ENCODE peak calls at places on chromosomes 13 and 19, in eight cellular contexts. V is H9, A is K562, G is OCI-LY7, Q is GM23248, R is IMR-90, P is fibroblast of lung, J is HepG2. H is an unnamed sample.

GRCh38 chr19:12792048-12792852 is 964 bp downstream of the JUNB start:
- DNase-seq in V (peak; percentile 84), A (peak; percentile 61), G (peak; percentile 91), Q (peak; percentile 77), R (peak; percentile 55), P (no peak), J (peak; percentile 46), H (peak; percentile 55)

GRCh38 chr13:66617786-66618185 is 612.4 kb downstream of the PCDH9 start:
- DNase-seq in V (no peak), A (no peak), G (no peak), Q (no peak), R (no peak), P (no peak), J (no peak), H (no peak)

GRCh38 chr13:107210216-107211010 is 642.5 kb upstream of the ARGLU1 start:
- DNase-seq in V (no peak), A (no peak), G (no peak), Q (peak; percentile 73), R (peak; percentile 20), P (peak; percentile 23), J (no peak), H (peak; percentile 75)

GRCh38 chr19:7982651-7983099 is 22.8 kb downstream of the ELAVL1 start:
- DNase-seq in V (no peak), A (no peak), G (no peak), Q (no peak), R (no peak), P (no peak), J (no peak), H (no peak)

GRCh38 chr19:52453324-52454094 is at the start of gene ZNF578:
- DNase-seq in V (no peak), A (peak; percentile 64), G (no peak), Q (peak; percentile 89), R (peak; percentile 84), P (peak; percentile 90), J (no peak), H (peak; percentile 76)

GRCh38 chr13:19962894-19963293 is 4.4 kb downstream of the ZMYM2 start:
- DNase-seq in V (no peak), A (no peak), G (no peak), Q (no peak), R (no peak), P (no peak), J (no peak), H (no peak)

GRCh38 chr19:47582320-47582909 is 9.5 kb upstream of the ZNF541 start:
- DNase-seq in V (no peak), A (no peak), G (no peak), Q (no peak), R (peak; percentile 85), P (peak; percentile 88), J (no peak), H (peak; percentile 78)

GRCh38 chr13:107678075-107678689 is 537.2 kb downstream of the LIG4 start:
- DNase-seq in V (no peak), A (no peak), G (no peak), Q (peak; percentile 44), R (peak; percentile 53), P (peak; percentile 2), J (no peak), H (peak; percentile 6)

GRCh38 chr13:113927661-113928581 is 46.0 kb downstream of the C13orf46 start:
- DNase-seq in V (peak; percentile 22), A (no peak), G (no peak), Q (peak; percentile 98), R (peak; percentile 99), P (peak; percentile 90), J (no peak), H (peak; percentile 97)

GRCh38 chr13:33281951-33282595 is 3.5 kb downstream of the STARD13 start:
- DNase-seq in V (no peak), A (no peak), G (no peak), Q (peak; percentile 89), R (peak; percentile 92), P (peak; percentile 89), J (no peak), H (peak; percentile 78)

GRCh38 chr19:33359581-33359980 is 13.9 kb upstream of the CEBPG start:
- DNase-seq in V (no peak), A (no peak), G (no peak), Q (no peak), R (no peak), P (no peak), J (no peak), H (no peak)

GRCh38 chr13:24906268-24906667 is 142.3 kb downstream of the RNF17 start:
- DNase-seq in V (no peak), A (no peak), G (no peak), Q (no peak), R (no peak), P (no peak), J (no peak), H (no peak)

GRCh38 chr13:87087741-87088140 is 583.4 kb upstream of the SLITRK5 start:
- DNase-seq in V (no peak), A (no peak), G (no peak), Q (peak; percentile 17), R (peak; percentile 75), P (peak; percentile 25), J (no peak), H (peak; percentile 58)

GRCh38 chr19:54190942-54191670 is at the start of gene TSEN34:
- DNase-seq in V (peak; percentile 84), A (peak; percentile 81), G (peak; percentile 93), Q (peak; percentile 90), R (peak; percentile 75), P (no peak), J (peak; percentile 71), H (peak; percentile 91)

GRCh38 chr13:23427342-23428182 is 5.9 kb downstream of the SACS start:
- DNase-seq in V (no peak), A (no peak), G (no peak), Q (peak; percentile 91), R (peak; percentile 97), P (peak; percentile 99), J (peak; percentile 5), H (peak; percentile 64)

GRCh38 chr13:93248627-93249047 is 22.0 kb downstream of the GPC6 start:
- DNase-seq in V (peak; percentile 60), A (no peak), G (peak; percentile 2), Q (no peak), R (peak; percentile 35), P (peak; percentile 79), J (peak; percentile 92), H (peak; percentile 71)

GRCh38 chr13:52615817-52616216 is 26.4 kb upstream of the HNRNPA1L2 start:
- DNase-seq in V (no peak), A (no peak), G (peak; percentile 50), Q (no peak), R (no peak), P (no peak), J (peak; percentile 43), H (no peak)

GRCh38 chr13:42946927-42947326 is 45.1 kb downstream of the EPSTI1 start:
- DNase-seq in V (no peak), A (no peak), G (no peak), Q (peak; percentile 66), R (peak; percentile 25), P (peak; percentile 19), J (no peak), H (no peak)

GRCh38 chr19:35116085-35116801 is 620 bp downstream of the FXYD3 start:
- DNase-seq in V (no peak), A (no peak), G (no peak), Q (no peak), R (no peak), P (no peak), J (no peak), H (no peak)

GRCh38 chr13:46639033-46639981 is 86.3 kb downstream of the LRCH1 start:
- DNase-seq in V (no peak), A (no peak), G (no peak), Q (no peak), R (no peak), P (peak; percentile 56), J (peak; percentile 20), H (peak; percentile 72)

GRCh38 chr19:2567580-2567979 is 91.7 kb downstream of the GADD45B start:
- DNase-seq in V (no peak), A (no peak), G (no peak), Q (peak; percentile 45), R (no peak), P (no peak), J (no peak), H (no peak)

GRCh38 chr19:1768918-1769644 is 15.8 kb downstream of the ONECUT3 start:
- DNase-seq in V (no peak), A (no peak), G (no peak), Q (no peak), R (no peak), P (no peak), J (no peak), H (no peak)

GRCh38 chr13:26653310-26653709 is 95.8 kb downstream of the WASF3 start:
- DNase-seq in V (no peak), A (no peak), G (no peak), Q (peak; percentile 78), R (peak; percentile 74), P (peak; percentile 9), J (no peak), H (peak; percentile 57)

GRCh38 chr13:64347662-64348061 is 2882.5 kb downstream of the PCDH9 start:
- DNase-seq in V (no peak), A (no peak), G (no peak), Q (no peak), R (peak; percentile 19), P (peak; percentile 22), J (no peak), H (no peak)

GRCh38 chr13:67792151-67792665 is 562.1 kb upstream of the PCDH9 start:
- DNase-seq in V (no peak), A (no peak), G (no peak), Q (no peak), R (no peak), P (peak; percentile 2), J (no peak), H (no peak)

GRCh38 chr19:3722443-3723109 is 14.4 kb downstream of the TJP3 start:
- DNase-seq in V (peak; percentile 93), A (peak; percentile 44), G (no peak), Q (no peak), R (no peak), P (no peak), J (no peak), H (no peak)
- H3K4me2 ChIP-seq in V (peak overlapping the region; percentile 92), A (no peak overlapping the region), G (no peak overlapping the region), Q (no peak overlapping the region), R (no peak overlapping the region), P (no peak overlapping the region), J (no peak overlapping the region), H (no peak overlapping the region)

GRCh38 chr13:49996166-49996915 is 501 bp upstream of the TRIM13 start:
- DNase-seq in V (peak; percentile 91), A (peak; percentile 87), G (peak; percentile 89), Q (peak; percentile 98), R (peak; percentile 90), P (peak; percentile 93), J (peak; percentile 56), H (peak; percentile 94)
- H3K4me2 ChIP-seq in V (peak overlapping the region; percentile 88), A (peak overlapping the region; percentile 75), G (peak overlapping the region; percentile 79), Q (peak overlapping the region; percentile 83), R (peak overlapping the region; percentile 86), P (peak overlapping the region; percentile 83), J (peak overlapping the region; percentile 75), H (peak overlapping the region; percentile 69)

DNA sequence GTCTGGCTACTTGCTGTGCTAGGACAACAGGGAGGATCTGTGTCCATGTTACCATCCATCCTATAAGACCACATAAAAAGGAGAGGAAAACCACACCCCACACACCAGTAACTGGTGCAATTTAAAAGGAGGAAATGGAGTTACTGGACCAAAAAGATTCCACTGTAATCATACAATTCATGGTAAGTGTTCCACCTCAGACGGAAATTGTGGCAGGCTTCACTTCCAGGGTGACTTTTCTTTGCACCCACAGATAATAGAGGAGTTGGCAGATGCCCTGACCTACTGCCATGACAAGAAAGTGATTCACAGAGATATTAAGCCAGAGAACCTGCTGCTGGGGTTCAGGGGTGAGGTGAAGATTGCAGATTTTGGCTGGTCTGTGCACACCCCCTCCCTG is 2.4 kb downstream of the AURKC start:
- DNase-seq in V (no peak), A (no peak), G (no peak), Q (no peak), R (no peak), P (no peak), J (no peak), H (no peak)
- H3K4me2 ChIP-seq in V (no peak overlapping the region), A (no peak overlapping the region), G (no peak overlapping the region), Q (no peak overlapping the region), R (no peak overlapping the region), P (no peak overlapping the region), J (no peak overlapping the region), H (no peak overlapping the region)

GRCh38 chr19:45630463-45630862 is 8.7 kb downstream of the EML2 start:
- DNase-seq in V (no peak), A (no peak), G (no peak), Q (peak; percentile 95), R (peak; percentile 96), P (peak; percentile 96), J (no peak), H (peak; percentile 81)
- H3K4me2 ChIP-seq in V (no peak overlapping the region), A (no peak overlapping the region), G (no peak overlapping the region), Q (no peak overlapping the region), R (no peak overlapping the region), P (peak overlapping the region; percentile 59), J (no peak overlapping the region), H (no peak overlapping the region)

H was measured in mesenchymal stem cell.